ENCODE peak calls at places on chromosome 16, in ten cellular contexts. R is T-helper 1 cell; J is stimulated activated naive CD8-positive, alpha-beta T cell treated with anti-CD3 and anti-CD28 coated beads, Interleukin-15, amount 100 ng/mL, for 72 hours; Y is left lung; F is EL; L is spleen; D is ELR; A is GM23338; W is naive thymus-derived CD4-positive, alpha-beta T cell; I is type B pancreatic cell. N is an unnamed sample.

GRCh38 chr16:14301150-14302030 is 230.3 kb downstream of the MRTFB start:
- DNase-seq in R (no peak), J (peak; percentile 24), Y (no peak), F (peak; percentile 54), L (peak; percentile 57), D (peak; percentile 55), A (peak; percentile 53), W (peak; percentile 27), I (no peak), N (no peak)

GRCh38 chr16:64311241-64311640 is 810.6 kb downstream of the CDH11 start:
- DNase-seq in R (no peak), J (no peak), Y (no peak), F (peak; percentile 27), L (no peak), D (no peak), A (no peak), W (no peak), I (no peak), N (peak; percentile 8)

GRCh38 chr16:49455181-49455990 is 81.8 kb downstream of the C16orf78 start:
- DNase-seq in R (no peak), J (no peak), Y (no peak), F (no peak), L (peak; percentile 56), D (no peak), A (no peak), W (peak; percentile 18), I (no peak), N (no peak)

GRCh38 chr16:74713876-74714275 is 13.2 kb upstream of the MLKL start:
- DNase-seq in R (no peak), J (no peak), Y (no peak), F (no peak), L (peak; percentile 69), D (no peak), A (no peak), W (no peak), I (no peak), N (no peak)

GRCh38 chr16:20259549-20259948 is 67.8 kb downstream of the GP2 start:
- DNase-seq in R (no peak), J (no peak), Y (no peak), F (no peak), L (no peak), D (no peak), A (no peak), W (no peak), I (no peak), N (no peak)

GRCh38 chr16:89133457-89134127 is 38.0 kb upstream of the CDH15 start:
- DNase-seq in R (no peak), J (no peak), Y (peak; percentile 66), F (no peak), L (peak; percentile 32), D (no peak), A (no peak), W (no peak), I (no peak), N (no peak)

GRCh38 chr16:84999200-84999599 is 12.1 kb downstream of the ZDHHC7 start:
- DNase-seq in R (no peak), J (no peak), Y (no peak), F (peak; percentile 36), L (no peak), D (peak; percentile 61), A (no peak), W (no peak), I (no peak), N (peak; percentile 48)

GRCh38 chr16:19354371-19354770 is 63.3 kb upstream of the TMC5 start:
- DNase-seq in R (no peak), J (no peak), Y (no peak), F (no peak), L (no peak), D (no peak), A (no peak), W (no peak), I (no peak), N (no peak)

GRCh38 chr16:1494129-1494640 is 1.0 kb downstream of the TELO2 start:
- DNase-seq in R (no peak), J (no peak), Y (peak; percentile 79), F (peak; percentile 76), L (peak; percentile 81), D (peak; percentile 79), A (peak; percentile 56), W (no peak), I (peak; percentile 69), N (peak; percentile 84)

GRCh38 chr16:63361032-63361624 is 1324.9 kb upstream of the CDH8 start:
- DNase-seq in R (peak; percentile 2), J (no peak), Y (no peak), F (peak; percentile 44), L (no peak), D (peak; percentile 49), A (peak; percentile 75), W (no peak), I (no peak), N (peak; percentile 69)

GRCh38 chr16:54194008-54194731 is 92.4 kb downstream of the IRX3 start:
- DNase-seq in R (no peak), J (no peak), Y (peak; percentile 87), F (peak; percentile 37), L (no peak), D (peak; percentile 3), A (peak; percentile 71), W (no peak), I (no peak), N (peak; percentile 59)

GRCh38 chr16:31350275-31351005 is 4.5 kb upstream of the ITGAX start:
- DNase-seq in R (peak; percentile 39), J (no peak), Y (no peak), F (no peak), L (no peak), D (no peak), A (no peak), W (no peak), I (no peak), N (no peak)

GRCh38 chr16:50273382-50273690 is 7.0 kb downstream of the ADCY7 start:
- DNase-seq in R (no peak), J (no peak), Y (peak; percentile 28), F (no peak), L (peak; percentile 73), D (no peak), A (no peak), W (no peak), I (no peak), N (no peak)

GRCh38 chr16:85570735-85571562 is 42.2 kb upstream of the GSE1 start:
- DNase-seq in R (peak; percentile 52), J (peak; percentile 48), Y (peak; percentile 91), F (no peak), L (peak; percentile 93), D (no peak), A (no peak), W (peak; percentile 22), I (no peak), N (no peak)